ENCODE peak calls at places on chromosome 15, in ten cellular contexts. B is naive thymus-derived CD8-positive, alpha-beta T cell; U is HCEC 1CT; Q is SW 1271; J is fibroblast of mammary gland; H is right atrium auricular region; Y is GM04504; I is heart left ventricle; P is stimulated activated CD4-positive, alpha-beta T cell treated with anti-CD3 and anti-CD28 coated beads, Interleukin-2, amount 100 ng/mL, for 24 hours; S is NT2/D1. X is an unnamed sample.

GRCh38 chr15:95674031-95674430 is 656.5 kb upstream of the NR2F2 start:
- DNase-seq in B (no peak), U (no peak), Q (no peak), J (no peak), H (no peak), Y (no peak), I (no peak), P (no peak), S (no peak), X (no peak)

GRCh38 chr15:49712846-49713450 is 92.1 kb downstream of the DTWD1 start:
- DNase-seq in B (no peak), U (no peak), Q (no peak), J (no peak), H (no peak), Y (no peak), I (no peak), P (no peak), S (no peak), X (no peak)

GRCh38 chr15:63600001-63600645 is 2.9 kb downstream of the FBXL22 start:
- DNase-seq in B (peak), U (no peak), Q (peak), J (no peak), H (no peak), Y (no peak), I (no peak), P (peak), S (no peak), X (no peak)

GRCh38 chr15:29674661-29675533 is 147.4 kb downstream of the TJP1 start:
- DNase-seq in B (no peak), U (no peak), Q (no peak), J (peak), H (no peak), Y (no peak), I (peak), P (no peak), S (peak), X (peak)

GRCh38 chr15:43977072-43977884 is 150.5 kb downstream of the WDR76 start:
- DNase-seq in B (no peak), U (no peak), Q (no peak), J (no peak), H (no peak), Y (no peak), I (no peak), P (peak), S (peak), X (no peak)

GRCh38 chr15:71443538-71443937 is 328.3 kb downstream of the THSD4 start:
- DNase-seq in B (no peak), U (peak), Q (peak), J (peak), H (peak), Y (no peak), I (no peak), P (peak), S (no peak), X (peak)

GRCh38 chr15:30929064-30929669 is 25.5 kb downstream of the FAN1 start:
- DNase-seq in B (no peak), U (no peak), Q (no peak), J (no peak), H (no peak), Y (no peak), I (no peak), P (no peak), S (no peak), X (no peak)

GRCh38 chr15:98955980-98956723 is 51.4 kb downstream of the PGPEP1L start:
- DNase-seq in B (no peak), U (no peak), Q (no peak), J (no peak), H (no peak), Y (no peak), I (no peak), P (no peak), S (no peak), X (no peak)

GRCh38 chr15:61195116-61196002 is 33.7 kb downstream of the RORA start:
- DNase-seq in B (no peak), U (peak), Q (peak), J (peak), H (no peak), Y (peak), I (no peak), P (no peak), S (no peak), X (peak)

GRCh38 chr15:55879181-55879580 is 114.2 kb downstream of the NEDD4 start:
- DNase-seq in B (no peak), U (peak), Q (no peak), J (peak), H (no peak), Y (no peak), I (no peak), P (no peak), S (no peak), X (peak)

GRCh38 chr15:92268900-92269299 is 124.8 kb upstream of the ST8SIA2 start:
- DNase-seq in B (no peak), U (no peak), Q (no peak), J (no peak), H (no peak), Y (no peak), I (no peak), P (no peak), S (no peak), X (no peak)

GRCh38 chr15:66069751-66070150 is 183.8 kb downstream of the MEGF11 start:
- DNase-seq in B (no peak), U (no peak), Q (no peak), J (no peak), H (no peak), Y (no peak), I (no peak), P (no peak), S (no peak), X (no peak)

GRCh38 chr15:45199136-45199810 is 11.5 kb upstream of the SHF start:
- DNase-seq in B (peak), U (no peak), Q (no peak), J (no peak), H (no peak), Y (no peak), I (no peak), P (peak), S (no peak), X (peak)

GRCh38 chr15:76976572-76977270 is 18.2 kb upstream of the PSTPIP1 start:
- DNase-seq in B (no peak), U (no peak), Q (no peak), J (no peak), H (no peak), Y (no peak), I (no peak), P (no peak), S (no peak), X (no peak)

GRCh38 chr15:27342991-27343390 is 372.0 kb downstream of the GABRG3 start:
- DNase-seq in B (no peak), U (no peak), Q (no peak), J (no peak), H (no peak), Y (no peak), I (no peak), P (no peak), S (no peak), X (no peak)

GRCh38 chr15:55108858-55109518 is 87.8 kb downstream of the RSL24D1 start:
- DNase-seq in B (no peak), U (peak), Q (peak), J (peak), H (peak), Y (no peak), I (peak), P (peak), S (peak), X (peak)

GRCh38 chr15:78889000-78889399 is 16.3 kb downstream of the MORF4L1 start:
- DNase-seq in B (no peak), U (no peak), Q (no peak), J (no peak), H (no peak), Y (no peak), I (no peak), P (no peak), S (no peak), X (no peak)

GRCh38 chr15:40500584-40501330 is 30.0 kb downstream of the CHST14 start:
- DNase-seq in B (no peak), U (peak), Q (no peak), J (peak), H (no peak), Y (no peak), I (no peak), P (no peak), S (no peak), X (peak)

GRCh38 chr15:41115652-41116115 is 396 bp downstream of the INO80 start:
- DNase-seq in B (peak), U (no peak), Q (no peak), J (peak), H (peak), Y (peak), I (no peak), P (peak), S (peak), X (peak)

GRCh38 chr15:34701536-34701935 is 53.3 kb downstream of the GJD2 start:
- DNase-seq in B (no peak), U (no peak), Q (no peak), J (no peak), H (no peak), Y (no peak), I (no peak), P (no peak), S (no peak), X (no peak)

GRCh38 chr15:67178569-67179210 is 75.8 kb downstream of the AAGAB start:
- DNase-seq in B (no peak), U (peak), Q (peak), J (peak), H (no peak), Y (peak), I (no peak), P (no peak), S (no peak), X (peak)

GRCh38 chr15:67992834-67993233 is 61.3 kb upstream of the PIAS1 start:
- DNase-seq in B (no peak), U (no peak), Q (no peak), J (no peak), H (no peak), Y (no peak), I (no peak), P (no peak), S (no peak), X (no peak)

GRCh38 chr15:78673476-78673875 is 32.5 kb upstream of the CHRNB4 start:
- DNase-seq in B (no peak), U (no peak), Q (no peak), J (no peak), H (no peak), Y (no peak), I (no peak), P (no peak), S (no peak), X (no peak)

GRCh38 chr15:63363292-63363691 is 18.4 kb downstream of the CA12 start:
- DNase-seq in B (no peak), U (no peak), Q (no peak), J (no peak), H (no peak), Y (no peak), I (no peak), P (no peak), S (no peak), X (no peak)

GRCh38 chr15:62446984-62447383 is 281.9 kb upstream of the C2CD4B start:
- DNase-seq in B (no peak), U (no peak), Q (no peak), J (no peak), H (no peak), Y (no peak), I (no peak), P (no peak), S (no peak), X (no peak)

GRCh38 chr15:45522179-45522930 is at the start of gene SLC30A4:
- DNase-seq in B (peak), U (peak), Q (peak), J (peak), H (peak), Y (peak), I (peak), P (peak), S (no peak), X (peak)

GRCh38 chr15:57235865-57236264 is 140.4 kb upstream of the CGNL1 start:
- DNase-seq in B (no peak), U (peak), Q (peak), J (peak), H (no peak), Y (peak), I (no peak), P (no peak), S (no peak), X (peak)

GRCh38 chr15:35439291-35439690 is 106.7 kb downstream of the DPH6 start:
- DNase-seq in B (no peak), U (peak), Q (no peak), J (peak), H (no peak), Y (peak), I (no peak), P (no peak), S (no peak), X (peak)

GRCh38 chr15:78093242-78094020 is 1.1 kb downstream of the SH2D7 start:
- DNase-seq in B (no peak), U (peak), Q (no peak), J (peak), H (no peak), Y (peak), I (no peak), P (no peak), S (no peak), X (peak)

GRCh38 chr15:66078196-66078928 is 175.2 kb downstream of the MEGF11 start:
- DNase-seq in B (no peak), U (no peak), Q (no peak), J (no peak), H (no peak), Y (no peak), I (no peak), P (no peak), S (no peak), X (no peak)